ENCODE peak calls at places on chromosomes 13 and 19, in six cellular contexts. X, L, P, H, W and C are unnamed samples.

GRCh38 chr13:76189882-76190519 is 553.9 kb downstream of the LMO7 start:
- DNase-seq in L (no peak), P (no peak), H (no peak), W (no peak), X (no peak), C (no peak)

GRCh38 chr13:50085063-50085462 is 69.8 kb downstream of the KCNRG start:
- DNase-seq in H (no peak), W (no peak), L (no peak), X (peak; percentile 42), P (peak; percentile 72), C (peak; percentile 38)

GRCh38 chr13:26971990-26972888 is 199.4 kb downstream of the USP12 start:
- DNase-seq in H (peak; percentile 4), X (peak; percentile 53), L (peak; percentile 18), P (peak; percentile 68), W (no peak), C (peak; percentile 58)

GRCh38 chr13:87674143-87674772 is 3.1 kb downstream of the SLITRK5 start:
- DNase-seq in X (peak; percentile 60), L (no peak), H (no peak), W (no peak), P (no peak), C (no peak)

GRCh38 chr19:53864308-53864836 is 3.3 kb upstream of the MYADM start:
- DNase-seq in L (no peak), W (no peak), H (no peak), X (no peak), P (peak; percentile 57), C (no peak)

GRCh38 chr13:19181021-19181620 is 503 bp downstream of the TUBA3C start:
- DNase-seq in L (no peak), H (no peak), W (no peak), P (no peak), X (no peak), C (peak; percentile 47)

GRCh38 chr13:73336789-73337188 is 278.0 kb downstream of the KLF5 start:
- DNase-seq in H (no peak), L (no peak), W (no peak), X (no peak), P (no peak), C (no peak)

GRCh38 chr19:38373907-38374331 is 452 bp upstream of the PSMD8 start:
- DNase-seq in P (no peak), H (no peak), L (no peak), X (no peak), W (no peak), C (no peak)

GRCh38 chr13:50400035-50400726 is 384.9 kb downstream of the KCNRG start:
- DNase-seq in H (no peak), P (no peak), L (peak; percentile 25), W (no peak), X (no peak), C (no peak)

GRCh38 chr19:35722897-35723296 is 5.1 kb downstream of the KMT2B start:
- DNase-seq in P (no peak), L (no peak), H (no peak), W (no peak), X (no peak), C (no peak)

GRCh38 chr19:7326105-7326877 is 22.4 kb upstream of the ARHGEF18 start:
- DNase-seq in W (no peak), L (peak; percentile 32), P (peak; percentile 30), H (peak; percentile 29), X (peak; percentile 71), C (peak; percentile 17)

GRCh38 chr13:57527114-57527770 is 104.3 kb upstream of the PCDH17 start:
- DNase-seq in X (no peak), P (peak; percentile 49), H (no peak), W (no peak), L (no peak), C (peak; percentile 73)

GRCh38 chr13:36347826-36348225 is 1.6 kb upstream of the SPART start:
- DNase-seq in W (no peak), P (no peak), X (no peak), H (no peak), L (no peak), C (no peak)

GRCh38 chr13:23500858-23501257 is 67.4 kb upstream of the SACS start:
- DNase-seq in W (no peak), P (peak; percentile 13), H (no peak), X (no peak), L (peak; percentile 61), C (peak; percentile 42)

GRCh38 chr13:43961909-43962308 is 82.2 kb downstream of the LACC1 start:
- DNase-seq in X (no peak), P (no peak), W (no peak), L (no peak), H (no peak), C (no peak)

GRCh38 chr19:47848425-47848824 is 10.6 kb upstream of the TPRX2 start:
- DNase-seq in W (no peak), P (no peak), L (no peak), X (no peak), H (no peak), C (no peak)